ENCODE peak calls at places on chromosomes 6 and 20, in five cellular contexts. R is posterior cingulate gyrus, O is left ventricle myocardium inferior, P is EL, K is psoas muscle. F is an unnamed sample.

GRCh38 chr20:1185781-1186334 is 1.1 kb upstream of the TMEM74B start:
- DNase-seq in R (peak; percentile 89), K (peak; percentile 50), O (peak; percentile 37), P (peak; percentile 44), F (peak; percentile 82)

GRCh38 chr20:63461364-63461763 is 11.1 kb downstream of the KCNQ2 start:
- DNase-seq in R (no peak), K (no peak), O (no peak), P (no peak), F (peak; percentile 37)

GRCh38 chr6:82741996-82742385 is 323.6 kb downstream of the UBE3D start:
- DNase-seq in O (no peak), R (no peak), P (no peak), K (no peak), F (no peak)

GRCh38 chr20:420721-421574 is 12.8 kb downstream of the RBCK1 start:
- DNase-seq in R (no peak), K (no peak), O (no peak), P (no peak), F (no peak)

GRCh38 chr20:6613280-6613861 is 154.1 kb upstream of the BMP2 start:
- DNase-seq in R (no peak), P (no peak), O (no peak), K (no peak), F (peak; percentile 44)

GRCh38 chr6:168145747-168146596 is 67.0 kb upstream of the FRMD1 start:
- DNase-seq in R (no peak), K (no peak), O (no peak), P (no peak), F (no peak)

GRCh38 chr6:41937881-41938574 is 3.6 kb downstream of the CCND3 start:
- DNase-seq in K (no peak), O (no peak), R (no peak), P (no peak), F (no peak)

GRCh38 chr6:32679501-32679900 is 13.0 kb upstream of the HLA-DQB1 start:
- DNase-seq in R (no peak), O (no peak), P (no peak), K (no peak), F (no peak)

GRCh38 chr20:51696304-51697118 is 71.7 kb downstream of the ATP9A start:
- DNase-seq in R (no peak), P (peak; percentile 27), K (no peak), O (no peak), F (no peak)

GRCh38 chr20:31604567-31605030 is 490 bp upstream of the ID1 start:
- DNase-seq in P (no peak), K (no peak), R (no peak), O (no peak), F (no peak)

GRCh38 chr6:43758617-43759050 is 11.4 kb upstream of the VEGFA start:
- DNase-seq in P (no peak), K (no peak), O (peak; percentile 13), R (no peak), F (peak; percentile 80)

GRCh38 chr6:66210964-66211363 is 503.9 kb upstream of the EYS start:
- DNase-seq in O (no peak), K (no peak), P (no peak), R (no peak), F (peak; percentile 47)

GRCh38 chr6:164087870-164088269 is 673.4 kb downstream of the QKI start:
- DNase-seq in P (no peak), R (no peak), K (no peak), O (no peak), F (no peak)

GRCh38 chr6:7865811-7866210 is 44.8 kb downstream of the TXNDC5 start:
- DNase-seq in K (no peak), O (no peak), R (no peak), P (no peak), F (no peak)

GRCh38 chr6:14796974-14797762 is 448.7 kb upstream of the JARID2 start:
- DNase-seq in O (no peak), K (no peak), P (peak; percentile 50), R (no peak), F (peak; percentile 64)

GRCh38 chr20:366042-366718 is 14.4 kb upstream of the TRIB3 start:
- DNase-seq in P (no peak), R (peak; percentile 3), O (no peak), K (no peak), F (no peak)

GRCh38 chr20:12875510-12875909 is 133.3 kb upstream of the SPTLC3 start:
- DNase-seq in R (no peak), O (no peak), P (no peak), K (no peak), F (no peak)

F was measured in mesendoderm.